ENCODE peak calls at places on chromosomes 11 and 22, in six cellular contexts. C is ovary, Y is right lobe of liver, V is IMR-90, D is left ventricle myocardium inferior, J is colonic mucosa. O is an unnamed sample.

GRCh38 chr11:45089845-45090499 is 56.5 kb upstream of the PRDM11 start:
- DNase-seq in C (no peak), Y (no peak), V (peak; percentile 37), D (no peak), J (no peak), O (no peak)

GRCh38 chr22:40499187-40499753 is 128.9 kb downstream of the SGSM3 start:
- DNase-seq in C (no peak), Y (no peak), V (peak; percentile 99), D (no peak), J (no peak), O (peak; percentile 55)

GRCh38 chr11:94732617-94733292 is 35.4 kb upstream of the AMOTL1 start:
- DNase-seq in C (no peak), Y (peak; percentile 37), V (peak; percentile 87), D (peak; percentile 51), J (no peak), O (peak; percentile 17)

GRCh38 chr11:22634897-22635629 is 9.4 kb upstream of the FANCF start:
- DNase-seq in C (no peak), Y (peak; percentile 61), V (peak; percentile 18), D (no peak), J (no peak), O (no peak)

GRCh38 chr11:121446752-121447156 is 5.4 kb upstream of the SORL1 start:
- DNase-seq in C (no peak), Y (no peak), V (peak; percentile 73), D (no peak), J (no peak), O (no peak)

GRCh38 chr22:19407649-19408606 is 23.6 kb downstream of the HIRA start:
- DNase-seq in C (peak; percentile 54), Y (no peak), V (peak; percentile 29), D (no peak), J (peak; percentile 24), O (peak; percentile 78)

GRCh38 chr11:106794058-106794457 is 224.2 kb downstream of the GUCY1A2 start:
- DNase-seq in C (no peak), Y (no peak), V (no peak), D (no peak), J (no peak), O (no peak)

GRCh38 chr11:109853156-109853776 is 239.9 kb upstream of the ZC3H12C start:
- DNase-seq in C (no peak), Y (no peak), V (peak; percentile 87), D (no peak), J (no peak), O (no peak)

GRCh38 chr11:134686418-134686817 is 274.4 kb upstream of the B3GAT1 start:
- DNase-seq in C (no peak), Y (no peak), V (no peak), D (no peak), J (no peak), O (no peak)

GRCh38 chr11:26088391-26088790 is 243.5 kb upstream of the ANO3 start:
- DNase-seq in C (no peak), Y (no peak), V (peak; percentile 30), D (no peak), J (no peak), O (no peak)

GRCh38 chr11:117572129-117572528 is 224.9 kb downstream of the DSCAML1 start:
- DNase-seq in C (peak; percentile 17), Y (no peak), V (no peak), D (no peak), J (no peak), O (no peak)

GRCh38 chr11:64561984-64562722 is 28.9 kb upstream of the SLC22A12 start:
- DNase-seq in C (no peak), Y (no peak), V (no peak), D (no peak), J (no peak), O (no peak)

GRCh38 chr11:79236541-79236971 is 204.3 kb downstream of the TENM4 start:
- DNase-seq in C (no peak), Y (no peak), V (peak; percentile 99), D (no peak), J (no peak), O (no peak)

GRCh38 chr11:85086511-85087284 is 540.4 kb downstream of the DLG2 start:
- DNase-seq in C (no peak), Y (no peak), V (peak; percentile 52), D (no peak), J (no peak), O (no peak)

GRCh38 chr22:21866821-21867527 is 471 bp downstream of the MAPK1 start:
- DNase-seq in C (peak; percentile 52), Y (peak; percentile 40), V (no peak), D (peak; percentile 26), J (peak; percentile 38), O (peak; percentile 50)

GRCh38 chr11:96063053-96063452 is 139.1 kb upstream of the MTMR2 start:
- DNase-seq in C (no peak), Y (no peak), V (no peak), D (no peak), J (no peak), O (no peak)

DNA sequence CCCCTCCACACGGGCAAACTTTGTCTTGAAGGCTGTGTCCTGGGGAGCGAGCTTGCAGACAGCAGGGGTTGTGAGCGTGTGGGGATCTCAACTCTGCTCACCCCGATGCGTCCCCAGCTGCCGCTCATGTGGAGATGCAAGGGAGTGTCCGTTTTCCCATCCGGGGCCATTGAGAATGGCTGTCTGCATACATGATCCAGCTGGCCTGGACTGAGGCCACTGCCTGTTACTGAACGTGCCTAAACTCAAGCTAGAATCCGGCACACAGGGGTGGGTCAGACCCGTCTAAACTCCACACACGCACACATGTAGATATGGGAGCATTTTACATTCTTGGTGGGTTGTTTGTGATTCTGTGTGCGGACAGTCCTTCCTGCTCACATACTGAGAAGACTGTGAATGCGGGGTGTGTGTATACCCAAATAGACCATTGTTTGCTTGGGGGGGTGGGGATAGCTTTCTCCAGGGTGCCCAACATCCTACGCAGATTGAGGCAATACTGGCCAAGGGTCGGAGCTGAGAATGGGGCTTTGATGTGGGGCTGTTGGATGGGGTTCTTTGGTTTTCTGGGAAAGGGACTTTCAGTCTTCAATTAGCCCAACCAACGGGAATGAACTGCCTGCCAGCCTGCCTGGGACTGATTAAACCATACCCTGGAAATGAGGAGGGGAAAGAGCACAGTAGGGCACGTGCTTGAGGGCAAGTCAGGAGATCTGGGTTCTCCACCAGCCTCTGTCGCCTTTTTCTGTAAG is 60.4 kb downstream of the ST3GAL4 start:
- DNase-seq in C (peak; percentile 94), Y (no peak), V (no peak), D (peak; percentile 89), J (peak; percentile 66), O (peak; percentile 49)
- H3K4me3 ChIP-seq in C (peak overlapping the region; percentile 45), Y (no peak overlapping the region), V (no peak overlapping the region), D (peak overlapping the region; percentile 66), J (no peak overlapping the region), O (no peak overlapping the region)

DNA sequence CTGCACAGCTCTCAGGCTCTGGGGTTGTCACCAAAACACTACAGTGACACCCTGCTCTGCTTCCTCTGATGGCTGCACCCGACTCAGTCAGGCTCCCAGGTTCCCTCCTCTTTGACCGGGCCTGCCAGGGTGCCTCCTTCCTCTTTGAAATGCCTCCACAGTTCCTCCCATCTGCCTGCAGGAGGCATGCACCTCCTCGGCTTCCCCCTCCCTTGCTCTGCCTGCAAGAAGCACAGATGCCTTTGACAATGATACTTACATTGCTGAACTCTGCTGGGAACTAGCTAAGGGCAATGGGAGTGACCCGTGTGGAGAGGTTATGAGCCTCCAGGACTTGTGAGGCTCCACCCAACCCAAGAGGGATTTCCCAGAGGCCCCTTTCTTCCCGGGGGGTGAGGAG is 674.1 kb downstream of the OPCML start:
- DNase-seq in C (no peak), Y (no peak), V (peak; percentile 55), D (no peak), J (no peak), O (no peak)
- TF ChIP-seq CTCF in C (no peak), Y (no peak), V (peak; percentile 38), D (no peak), J (no peak), O (no peak)

GRCh38 chr11:72750086-72750485 is 2.1 kb downstream of the ARAP1 start:
- DNase-seq in C (no peak), Y (no peak), V (no peak), D (no peak), J (no peak), O (no peak)

GRCh38 chr11:72745925-72746550 is 6.2 kb downstream of the ARAP1 start:
- DNase-seq in C (no peak), Y (no peak), V (no peak), D (no peak), J (no peak), O (no peak)

GRCh38 chr11:72745511-72745910 is 6.7 kb downstream of the ARAP1 start:
- DNase-seq in C (no peak), Y (no peak), V (no peak), D (no peak), J (no peak), O (no peak)

GRCh38 chr11:72746821-72747220 is 5.4 kb downstream of the ARAP1 start:
- DNase-seq in C (no peak), Y (no peak), V (no peak), D (no peak), J (no peak), O (no peak)

GRCh38 chr11:72747456-72747855 is 4.8 kb downstream of the ARAP1 start:
- DNase-seq in C (no peak), Y (no peak), V (no peak), D (no peak), J (no peak), O (no peak)
- H3K27ac ChIP-seq in C (no peak overlapping the region), Y (no peak overlapping the region), V (no peak overlapping the region), D (no peak overlapping the region), J (no peak overlapping the region), O (no peak overlapping the region)

DNA sequence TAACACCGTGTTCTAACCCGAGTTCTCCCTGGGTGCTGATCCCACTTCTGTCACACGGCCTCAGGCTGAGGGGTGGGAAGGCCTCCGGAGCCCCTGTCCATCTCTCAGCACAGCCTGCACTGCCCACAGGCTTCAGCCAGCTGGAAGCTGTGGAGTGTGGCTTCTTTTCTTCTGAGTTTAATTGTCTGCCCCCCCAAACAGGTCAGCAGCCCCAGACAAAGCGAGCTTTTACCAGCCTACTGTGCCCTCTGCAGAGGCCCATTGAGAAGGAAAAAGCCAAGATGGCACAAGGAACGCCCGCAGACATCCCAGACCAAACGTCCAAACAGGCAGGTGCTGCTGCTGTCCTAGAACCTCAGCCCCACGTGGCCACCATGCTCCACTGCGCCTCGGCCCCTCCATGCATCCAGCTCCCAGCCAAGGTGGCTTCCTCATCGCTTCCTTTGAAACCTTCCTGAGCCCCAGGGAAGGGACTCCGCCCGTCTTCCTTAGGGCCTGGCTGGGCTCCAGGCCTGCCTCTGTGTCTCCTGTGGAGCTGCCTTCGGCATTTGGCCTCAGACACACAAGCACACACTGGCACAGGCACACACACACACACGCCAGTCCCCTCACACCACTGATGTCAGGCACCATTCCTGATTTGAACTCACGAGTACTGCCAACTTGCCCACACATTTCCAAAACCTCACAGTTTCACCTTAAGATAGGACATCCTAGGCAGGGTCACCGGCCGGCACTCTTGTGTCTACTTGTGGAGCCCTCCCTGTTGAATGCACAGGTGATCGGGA is 1.7 kb downstream of the MOB2 start:
- DNase-seq in C (peak; percentile 47), Y (peak; percentile 13), V (no peak), D (peak; percentile 33), J (peak; percentile 49), O (peak; percentile 10)
- H3K4me3 ChIP-seq in C (no peak overlapping the region), Y (no peak overlapping the region), V (no peak overlapping the region), D (peak overlapping the region; percentile 54), J (no peak overlapping the region), O (no peak overlapping the region)

GRCh38 chr11:33417121-33417520 is 159.9 kb downstream of the HIPK3 start:
- DNase-seq in C (no peak), Y (no peak), V (no peak), D (no peak), J (no peak), O (no peak)
- TF ChIP-seq CTCF in C (no peak), Y (no peak), V (no peak), D (no peak), J (no peak), O (no peak)

O was measured in body of pancreas.